ENCODE peak calls at places on chromosomes 16 and 17, in six cellular contexts. X is RWPE2, V is left ventricle myocardium inferior, G is HFF-Myc, I is tibial artery, Y is GM10248. T is an unnamed sample.

GRCh38 chr16:17404903-17405691 is 65.7 kb downstream of the XYLT1 start:
- DNase-seq in X (no peak), V (peak; percentile 61), G (no peak), I (peak; percentile 99), Y (no peak), T (no peak)

GRCh38 chr17:38868095-38868967 is 1.5 kb upstream of the LASP1 start:
- DNase-seq in X (no peak), V (peak; percentile 77), G (no peak), I (peak; percentile 88), Y (no peak), T (no peak)

GRCh38 chr17:82440991-82441627 is 9.4 kb downstream of the CYBC1 start:
- DNase-seq in X (no peak), V (no peak), G (no peak), I (no peak), Y (no peak), T (no peak)

GRCh38 chr16:76837872-76838271 is 353.1 kb upstream of the MON1B start:
- DNase-seq in X (no peak), V (no peak), G (no peak), I (no peak), Y (no peak), T (no peak)

GRCh38 chr17:64273006-64273405 is 9.9 kb upstream of the TEX2 start:
- DNase-seq in X (no peak), V (no peak), G (no peak), I (no peak), Y (no peak), T (no peak)

GRCh38 chr17:75394332-75394918 is 11.1 kb downstream of the GRB2 start:
- DNase-seq in X (no peak), V (no peak), G (no peak), I (no peak), Y (no peak), T (no peak)

GRCh38 chr17:50151041-50151936 is 812 bp upstream of the PPP1R9B start:
- DNase-seq in X (peak; percentile 94), V (peak; percentile 91), G (peak; percentile 80), I (peak; percentile 95), Y (peak; percentile 94), T (peak; percentile 80)

GRCh38 chr17:71200597-71200996 is 920.2 kb upstream of the SOX9 start:
- DNase-seq in X (no peak), V (no peak), G (no peak), I (no peak), Y (no peak), T (no peak)

GRCh38 chr17:11330871-11331270 is 89.9 kb downstream of the SHISA6 start:
- DNase-seq in X (no peak), V (peak; percentile 18), G (no peak), I (no peak), Y (no peak), T (no peak)

GRCh38 chr16:3183445-3184139 is 4.4 kb upstream of the OR1F1 start:
- DNase-seq in X (no peak), V (no peak), G (no peak), I (no peak), Y (no peak), T (no peak)

GRCh38 chr16:3186946-3187690 is 886 bp upstream of the OR1F1 start:
- DNase-seq in X (no peak), V (no peak), G (no peak), I (no peak), Y (no peak), T (no peak)

GRCh38 chr16:3180445-3180878 is 7.5 kb upstream of the OR1F1 start:
- DNase-seq in X (no peak), V (no peak), G (no peak), I (no peak), Y (no peak), T (no peak)

GRCh38 chr16:3179651-3180050 is 8.4 kb upstream of the OR1F1 start:
- DNase-seq in X (no peak), V (no peak), G (no peak), I (no peak), Y (no peak), T (no peak)

DNA sequence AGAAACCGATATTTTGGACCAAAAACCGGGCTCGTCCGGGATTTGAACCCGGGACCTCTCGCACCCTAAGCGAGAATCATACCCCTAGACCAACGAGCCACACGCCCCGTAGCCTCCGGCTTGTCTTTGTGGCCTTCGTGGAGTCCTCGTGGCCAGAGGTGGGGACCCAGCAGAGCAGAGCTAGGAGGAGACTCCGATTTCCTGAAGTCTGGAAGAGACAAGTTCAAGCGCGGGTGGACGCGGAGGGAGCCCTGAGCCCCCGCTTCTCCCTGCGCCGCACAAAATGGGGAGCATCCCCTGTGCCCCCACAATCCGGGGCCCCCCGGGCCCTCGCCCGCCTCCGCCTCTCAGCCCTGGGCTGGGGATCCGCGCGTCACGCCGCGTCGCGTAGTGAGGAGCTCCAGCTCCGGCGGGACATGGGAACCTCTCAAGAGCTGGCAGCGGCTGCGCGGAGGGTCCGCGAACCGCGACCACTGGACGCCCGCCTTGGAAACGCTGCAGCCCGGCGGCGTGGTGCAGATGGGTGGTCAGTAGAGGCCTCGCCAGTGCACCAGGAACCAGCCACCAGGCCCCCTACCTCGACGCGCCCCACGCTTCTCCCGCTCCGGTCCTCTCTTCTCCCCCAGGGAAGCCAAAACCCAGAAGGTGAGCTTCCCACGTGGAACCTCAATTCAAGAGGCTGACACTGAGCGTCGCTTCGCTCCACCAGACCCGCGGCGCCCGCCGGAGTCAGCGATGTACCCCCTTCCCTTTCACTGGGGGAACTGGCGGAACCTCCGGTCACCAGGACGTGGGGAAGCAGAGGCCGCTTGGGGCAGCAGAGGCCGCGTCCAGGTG is 5.2 kb upstream of the OR1F1 start:
- DNase-seq in X (no peak), V (no peak), G (no peak), I (no peak), Y (peak; percentile 40), T (no peak)
- TF ChIP-seq CTCF in X (peak; percentile 14), V (peak; percentile 40), G (peak; percentile 41), I (peak; percentile 7), Y (peak; percentile 19), T (no peak)

GRCh38 chr16:66269631-66270332 is 96.7 kb upstream of the CDH5 start:
- DNase-seq in X (no peak), V (no peak), G (no peak), I (no peak), Y (no peak), T (no peak)

GRCh38 chr16:66265106-66265415 is 101.4 kb upstream of the CDH5 start:
- DNase-seq in X (peak; percentile 46), V (no peak), G (no peak), I (no peak), Y (no peak), T (no peak)

GRCh38 chr16:66266436-66267286 is 99.8 kb upstream of the CDH5 start:
- DNase-seq in X (peak; percentile 40), V (peak; percentile 76), G (peak; percentile 95), I (peak; percentile 76), Y (no peak), T (no peak)

GRCh38 chr16:66265556-66266133 is 100.8 kb upstream of the CDH5 start:
- DNase-seq in X (peak; percentile 28), V (no peak), G (no peak), I (no peak), Y (no peak), T (no peak)

GRCh38 chr16:66267287-66268137 is 99.0 kb upstream of the CDH5 start:
- DNase-seq in X (peak; percentile 37), V (no peak), G (no peak), I (no peak), Y (no peak), T (no peak)
- TF ChIP-seq CTCF in X (no peak), V (no peak), G (no peak), I (no peak), Y (no peak), T (no peak)

DNA sequence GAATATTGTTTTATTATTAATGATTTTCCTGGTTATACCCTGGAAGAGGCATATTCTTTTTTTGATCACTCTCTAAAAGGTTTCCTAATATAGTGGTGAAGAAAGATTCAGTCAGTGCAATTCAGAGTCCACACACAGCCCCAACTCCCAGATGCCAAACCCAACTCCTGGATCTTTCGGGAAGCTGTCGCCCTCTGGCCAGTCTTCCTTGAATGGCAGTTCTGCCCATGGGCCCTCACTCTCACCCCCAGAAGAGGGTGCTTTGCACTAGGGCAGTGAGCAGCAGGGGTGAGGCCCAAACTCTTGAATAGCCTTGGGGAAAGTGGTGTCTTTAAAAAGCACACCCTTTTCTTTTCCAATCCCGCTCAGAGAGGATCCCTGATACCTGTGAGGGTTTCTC is 11.0 kb downstream of the KRT32 start:
- DNase-seq in X (no peak), V (no peak), G (no peak), I (no peak), Y (no peak), T (no peak)
- TF ChIP-seq CTCF in X (no peak), V (no peak), G (peak; percentile 14), I (no peak), Y (no peak), T (no peak)

GRCh38 chr16:29805232-29806095 is 865 bp upstream of the MAZ start:
- DNase-seq in X (peak; percentile 96), V (peak; percentile 98), G (no peak), I (peak; percentile 99), Y (peak; percentile 94), T (peak; percentile 96)
- TF ChIP-seq CTCF in X (no peak), V (peak; percentile 11), G (no peak), I (no peak), Y (no peak), T (no peak)

DNA sequence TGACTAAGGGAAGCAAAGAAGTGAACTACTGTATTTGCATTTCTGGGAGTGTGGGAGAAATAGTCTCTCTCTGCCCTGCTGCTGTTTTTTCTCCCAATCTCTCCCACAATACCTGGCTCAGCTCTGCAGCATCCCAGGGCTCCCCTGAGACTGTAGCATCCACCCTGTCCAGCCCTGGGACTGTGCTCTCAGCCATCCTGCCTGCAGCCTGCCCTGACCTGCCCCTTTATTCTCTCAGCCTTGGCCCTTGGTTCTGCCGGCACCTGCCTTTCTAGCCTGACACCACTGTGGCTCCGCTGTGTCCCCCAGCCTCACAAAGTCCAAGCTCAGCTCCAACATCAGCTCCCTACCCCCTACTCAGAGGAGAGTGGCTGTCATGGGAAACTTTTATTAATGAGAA is 1.9 kb downstream of the PDILT start:
- DNase-seq in X (no peak), V (no peak), G (no peak), I (no peak), Y (no peak), T (no peak)
- TF ChIP-seq CTCF in X (no peak), V (no peak), G (no peak), I (no peak), Y (no peak), T (no peak)

GRCh38 chr16:67892375-67892774 is 679 bp upstream of the PSKH1 start:
- DNase-seq in X (no peak), V (no peak), G (no peak), I (no peak), Y (no peak), T (no peak)

GRCh38 chr16:67893791-67894399 is 841 bp downstream of the PSKH1 start:
- DNase-seq in X (no peak), V (no peak), G (no peak), I (no peak), Y (no peak), T (no peak)

GRCh38 chr16:67888311-67888710 is 3.6 kb downstream of the NRN1L start:
- DNase-seq in X (no peak), V (no peak), G (no peak), I (no peak), Y (no peak), T (no peak)

GRCh38 chr16:67897231-67897630 is 4.2 kb downstream of the PSKH1 start:
- DNase-seq in X (no peak), V (no peak), G (no peak), I (peak; percentile 83), Y (no peak), T (no peak)

GRCh38 chr16:67892899-67893790 is at the start of gene PSKH1:
- DNase-seq in X (peak; percentile 97), V (peak; percentile 98), G (peak; percentile 81), I (peak; percentile 98), Y (peak; percentile 100), T (peak; percentile 80)
- TF ChIP-seq CTCF in X (no peak), V (no peak), G (no peak), I (no peak), Y (no peak), T (no peak)